ENCODE peak calls at places on chromosomes 1 and 21, in ten cellular contexts. H, Q, L, G, Y, M, B, F, U and I are unnamed samples.

GRCh38 chr1:39922139-39922757 is 20.5 kb upstream of the MYCL start:
- DNase-seq in H (no peak), Q (no peak), L (no peak), G (no peak), Y (no peak), M (no peak), B (no peak), F (no peak), U (no peak), I (no peak)

GRCh38 chr21:37869661-37870060 is 46.6 kb downstream of the KCNJ6 start:
- DNase-seq in H (no peak), Q (no peak), L (no peak), G (no peak), Y (no peak), M (no peak), B (no peak), F (no peak), U (no peak), I (no peak)

GRCh38 chr1:193565971-193566577 is 379.7 kb upstream of the B3GALT2 start:
- DNase-seq in H (no peak), Q (no peak), L (no peak), G (no peak), Y (no peak), M (no peak), B (no peak), F (no peak), U (no peak), I (no peak)

GRCh38 chr1:219670426-219671149 is 57.7 kb upstream of the ZC3H11B start:
- DNase-seq in H (no peak), Q (no peak), L (peak; percentile 84), G (no peak), Y (no peak), M (no peak), B (no peak), F (peak; percentile 76), U (no peak), I (no peak)

GRCh38 chr1:20819818-20820217 is 32.7 kb upstream of the HP1BP3 start:
- DNase-seq in H (no peak), Q (no peak), L (no peak), G (no peak), Y (no peak), M (no peak), B (no peak), F (no peak), U (no peak), I (no peak)

GRCh38 chr1:232239557-232240468 is 390.1 kb downstream of the SIPA1L2 start:
- DNase-seq in H (no peak), Q (no peak), L (no peak), G (no peak), Y (no peak), M (no peak), B (no peak), F (no peak), U (no peak), I (no peak)

GRCh38 chr1:67735806-67736627 is 51.0 kb downstream of the GADD45A start:
- DNase-seq in H (peak; percentile 94), Q (peak; percentile 52), L (peak; percentile 98), G (peak; percentile 29), Y (no peak), M (no peak), B (no peak), F (peak; percentile 97), U (peak; percentile 93), I (peak; percentile 91)

GRCh38 chr1:39988618-39989343 is 33.8 kb downstream of the MFSD2A start:
- DNase-seq in H (no peak), Q (no peak), L (no peak), G (no peak), Y (no peak), M (no peak), B (no peak), F (peak; percentile 16), U (no peak), I (no peak)

GRCh38 chr1:11321656-11322491 is 48.9 kb downstream of the UBIAD1 start:
- DNase-seq in H (no peak), Q (no peak), L (no peak), G (no peak), Y (no peak), M (no peak), B (no peak), F (no peak), U (no peak), I (no peak)

GRCh38 chr1:46804926-46805325 is 6.1 kb downstream of the CYP4B1 start:
- DNase-seq in H (no peak), Q (no peak), L (no peak), G (no peak), Y (no peak), M (no peak), B (no peak), F (no peak), U (peak; percentile 92), I (no peak)